ENCODE peak calls at places on chromosomes 3 and 15, in four cellular contexts. One of them, this sample, is unnamed.

GRCh38 chr15:72319360-72319984 is 485 bp downstream of the CELF6 start:
- DNase-seq in HCT116: no peak
- DNase-seq in H1: peak; percentile 53
- DNase-seq in SK-N-SH: no peak
- DNase-seq in this sample: peak; percentile 89

GRCh38 chr3:184011230-184011876 is 6.3 kb downstream of the ABCC5 start:
- DNase-seq in HCT116: no peak
- DNase-seq in H1: no peak
- DNase-seq in SK-N-SH: no peak
- DNase-seq in this sample: no peak

GRCh38 chr3:94069242-94069813 is 6.5 kb downstream of the NSUN3 start:
- DNase-seq in HCT116: no peak
- DNase-seq in H1: no peak
- DNase-seq in SK-N-SH: peak; percentile 11
- DNase-seq in this sample: no peak

GRCh38 chr3:134314588-134315285 is 59.5 kb downstream of the AMOTL2 start:
- DNase-seq in HCT116: no peak
- DNase-seq in H1: no peak
- DNase-seq in SK-N-SH: no peak
- DNase-seq in this sample: no peak

GRCh38 chr3:157572559-157573270 is 69.5 kb upstream of the VEPH1 start:
- DNase-seq in HCT116: peak; percentile 50
- DNase-seq in H1: no peak
- DNase-seq in SK-N-SH: peak; percentile 55
- DNase-seq in this sample: peak; percentile 16

GRCh38 chr15:101698314-101698713 is 26.0 kb downstream of the TARS3 start:
- DNase-seq in HCT116: no peak
- DNase-seq in H1: no peak
- DNase-seq in SK-N-SH: no peak
- DNase-seq in this sample: no peak

GRCh38 chr3:148955544-148956346 is 35.6 kb upstream of the GYG1 start:
- DNase-seq in HCT116: peak; percentile 48
- DNase-seq in H1: no peak
- DNase-seq in SK-N-SH: peak; percentile 50
- DNase-seq in this sample: peak; percentile 72

GRCh38 chr3:149247025-149247710 is 25.5 kb upstream of the CP start:
- DNase-seq in HCT116: no peak
- DNase-seq in H1: no peak
- DNase-seq in SK-N-SH: no peak
- DNase-seq in this sample: no peak

GRCh38 chr3:55402886-55403605 is 84.1 kb downstream of the WNT5A start:
- DNase-seq in HCT116: no peak
- DNase-seq in H1: no peak
- DNase-seq in SK-N-SH: no peak
- DNase-seq in this sample: peak; percentile 31

GRCh38 chr15:94206463-94207167 is 24.7 kb upstream of the MCTP2 start:
- DNase-seq in HCT116: no peak
- DNase-seq in H1: no peak
- DNase-seq in SK-N-SH: no peak
- DNase-seq in this sample: peak; percentile 35

GRCh38 chr15:43253431-43254403 is 13.0 kb downstream of the TGM5 start:
- DNase-seq in HCT116: no peak
- DNase-seq in H1: no peak
- DNase-seq in SK-N-SH: no peak
- DNase-seq in this sample: no peak

GRCh38 chr15:43249699-43250203 is 17.0 kb downstream of the TGM5 start:
- DNase-seq in HCT116: no peak
- DNase-seq in H1: no peak
- DNase-seq in SK-N-SH: no peak
- DNase-seq in this sample: no peak

GRCh38 chr15:43250785-43251184 is 15.9 kb downstream of the TGM5 start:
- DNase-seq in HCT116: no peak
- DNase-seq in H1: no peak
- DNase-seq in SK-N-SH: no peak
- DNase-seq in this sample: no peak

GRCh38 chr15:43251185-43251862 is 15.4 kb downstream of the TGM5 start:
- DNase-seq in HCT116: no peak
- DNase-seq in H1: no peak
- DNase-seq in SK-N-SH: no peak
- DNase-seq in this sample: no peak

DNA sequence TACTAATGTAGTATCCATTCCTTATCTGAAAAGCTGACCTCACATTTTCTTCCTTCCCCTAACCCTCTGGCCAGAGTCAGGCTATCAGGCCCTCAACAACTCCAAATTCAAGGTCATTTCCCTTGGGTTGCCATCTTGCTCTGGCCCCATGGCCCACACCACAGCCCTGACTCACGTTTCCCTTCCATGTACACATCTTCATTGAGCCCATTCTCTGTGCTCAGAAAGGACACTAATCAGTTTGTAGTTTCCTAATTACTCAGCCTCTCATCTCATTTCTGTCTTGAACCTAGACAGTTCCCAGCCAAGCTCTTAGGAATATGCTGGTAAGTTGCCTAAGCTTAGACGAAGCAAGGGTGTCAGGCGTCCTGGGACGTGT is 14.9 kb downstream of the TGM5 start:
- DNase-seq in HCT116: no peak
- DNase-seq in H1: no peak
- DNase-seq in SK-N-SH: no peak
- DNase-seq in this sample: no peak
- TF ChIP-seq JUND in HCT116: no peak
- TF ChIP-seq JUND in H1: no peak
- TF ChIP-seq JUND in SK-N-SH: no peak
- TF ChIP-seq JUND in this sample: no peak

GRCh38 chr15:29857196-29857595 is 34.9 kb upstream of the TJP1 start:
- DNase-seq in HCT116: no peak
- DNase-seq in H1: no peak
- DNase-seq in SK-N-SH: no peak
- DNase-seq in this sample: no peak
- TF ChIP-seq JUND in HCT116: no peak
- TF ChIP-seq JUND in H1: no peak
- TF ChIP-seq JUND in SK-N-SH: no peak
- TF ChIP-seq JUND in this sample: no peak

DNA sequence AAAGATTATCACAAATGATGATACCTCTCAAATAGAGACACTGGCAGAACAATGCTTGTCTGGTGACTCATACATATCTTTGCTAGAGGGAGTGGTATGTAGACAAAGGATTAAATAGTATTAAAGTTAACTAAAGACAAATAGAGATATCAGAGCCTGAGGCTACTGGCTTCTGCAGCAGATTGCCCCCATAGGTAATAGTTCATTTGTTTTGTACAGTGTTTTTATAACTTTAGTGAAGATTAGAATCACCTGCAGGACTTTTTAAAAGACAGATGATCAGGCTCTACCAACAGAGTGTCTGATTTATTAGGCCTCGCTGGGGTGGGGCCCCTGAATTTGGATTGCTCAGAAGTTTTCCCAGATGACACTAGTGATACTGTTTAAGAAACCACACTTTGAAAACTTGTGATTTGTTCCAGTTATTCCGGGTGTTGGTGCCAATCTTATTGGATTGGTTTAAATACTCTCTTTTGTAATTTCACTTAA is 96.4 kb downstream of the NAALADL2 start:
- DNase-seq in HCT116: peak; percentile 22
- DNase-seq in H1: no peak
- DNase-seq in SK-N-SH: no peak
- DNase-seq in this sample: no peak
- TF ChIP-seq JUND in HCT116: peak; percentile 50
- TF ChIP-seq JUND in H1: no peak
- TF ChIP-seq JUND in SK-N-SH: peak; percentile 73
- TF ChIP-seq JUND in this sample: peak; percentile 96

DNA sequence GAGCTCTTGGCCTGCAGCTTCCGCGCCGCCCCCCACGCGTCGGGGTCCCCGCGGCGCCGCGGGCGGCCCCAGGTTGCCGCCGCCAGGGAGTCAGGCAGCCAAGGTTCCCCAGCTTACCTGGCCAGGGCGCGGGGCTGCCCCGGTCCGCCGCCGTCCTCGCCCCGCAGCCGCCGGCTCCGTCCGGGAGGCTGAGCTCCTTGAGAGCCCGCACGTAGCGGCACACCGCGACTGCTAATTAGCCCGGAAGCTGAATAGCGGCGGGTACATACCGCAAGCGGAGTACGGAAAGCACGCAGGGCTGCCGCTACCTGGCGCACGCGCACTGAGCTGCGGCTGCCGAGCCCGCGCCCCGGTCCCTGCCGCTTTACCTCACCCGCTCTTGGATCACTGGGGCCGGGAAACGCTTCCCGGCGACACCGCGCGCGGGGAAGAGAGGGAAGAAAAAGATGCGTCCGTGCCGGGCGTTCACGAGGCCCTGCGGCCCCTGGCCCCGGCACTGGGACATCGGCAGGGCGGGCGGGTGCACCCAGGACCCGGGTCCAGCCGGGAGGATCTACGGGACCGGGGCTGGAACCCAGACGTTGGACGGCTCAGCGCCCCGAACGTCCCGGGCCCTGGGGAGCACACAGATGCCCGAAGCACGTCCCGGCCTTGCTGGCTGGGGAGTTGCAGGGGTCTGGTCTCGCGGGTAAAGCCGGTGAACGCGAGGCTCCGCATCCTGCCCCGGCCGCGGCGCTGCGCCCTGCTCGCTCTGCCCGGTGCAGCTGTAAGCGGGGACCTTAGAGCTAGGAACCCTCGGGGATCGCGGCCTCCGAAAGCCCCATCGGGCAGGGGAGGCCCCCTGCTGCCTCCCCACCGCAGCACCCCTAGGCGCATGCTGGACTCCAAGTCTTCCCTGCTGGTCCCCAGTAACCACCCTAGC is at the start of gene GOLGA8B:
- DNase-seq in HCT116: peak; percentile 38
- DNase-seq in H1: no peak
- DNase-seq in SK-N-SH: peak; percentile 93
- DNase-seq in this sample: peak; percentile 95
- TF ChIP-seq JUND in HCT116: no peak
- TF ChIP-seq JUND in H1: no peak
- TF ChIP-seq JUND in SK-N-SH: no peak
- TF ChIP-seq JUND in this sample: no peak